ENCODE peak calls at places on chromosomes 7 and 10, in six cellular contexts. Y is A549, W is K562, G is endothelial cell of umbilical vein, Z is HepG2, B is GM12878. J is an unnamed sample.

GRCh38 chr7:69677905-69678793 is 79.9 kb downstream of the AUTS2 start:
- DNase-seq in B (no peak), W (no peak), Y (no peak), Z (no peak), G (no peak), J (peak; percentile 46)

GRCh38 chr10:81600185-81600584 is 274.8 kb upstream of the NRG3 start:
- DNase-seq in Z (no peak), B (no peak), Y (peak; percentile 5), W (no peak), G (peak; percentile 14), J (no peak)

GRCh38 chr10:822661-823367 is 108.7 kb downstream of the LARP4B start:
- DNase-seq in Z (no peak), B (peak; percentile 32), W (no peak), Y (no peak), G (no peak), J (peak; percentile 68)

GRCh38 chr7:138097064-138097741 is 20.9 kb downstream of the AKR1D1 start:
- DNase-seq in Z (peak; percentile 79), G (peak; percentile 6), B (no peak), Y (peak; percentile 14), W (peak; percentile 60), J (peak; percentile 52)

GRCh38 chr7:133372337-133372736 is 119.5 kb downstream of the EXOC4 start:
- DNase-seq in Y (no peak), W (no peak), Z (no peak), B (no peak), G (no peak), J (no peak)

GRCh38 chr7:39921505-39922250 is 28.4 kb upstream of the CDK13 start:
- DNase-seq in W (peak; percentile 25), Z (no peak), B (no peak), G (no peak), Y (no peak), J (no peak)

GRCh38 chr7:44391171-44391570 is 65.8 kb upstream of the CAMK2B start:
- DNase-seq in Y (no peak), G (no peak), W (no peak), Z (no peak), B (no peak), J (no peak)

GRCh38 chr10:5293691-5294550 is 70.8 kb upstream of the UCN3 start:
- DNase-seq in B (no peak), Y (peak; percentile 77), W (peak; percentile 55), G (peak; percentile 44), Z (peak; percentile 68), J (peak; percentile 74)

GRCh38 chr7:69403169-69403568 is 195.1 kb upstream of the AUTS2 start:
- DNase-seq in W (no peak), B (no peak), Y (no peak), Z (no peak), G (no peak), J (peak; percentile 68)

GRCh38 chr7:106609416-106609815 is 51.5 kb downstream of the CCDC71L start:
- DNase-seq in Z (no peak), Y (no peak), G (peak; percentile 88), B (no peak), W (no peak), J (no peak)

GRCh38 chr10:110893559-110894179 is 21.9 kb downstream of the PDCD4 start:
- DNase-seq in B (no peak), W (peak; percentile 37), Z (peak; percentile 34), Y (peak; percentile 48), G (peak; percentile 62), J (peak; percentile 69)

GRCh38 chr10:97991875-97992274 is 38.5 kb downstream of the CRTAC1 start:
- DNase-seq in B (no peak), Z (peak; percentile 3), W (peak; percentile 17), Y (peak; percentile 13), G (peak; percentile 11), J (peak; percentile 51)

GRCh38 chr7:100435401-100436304 is 644 bp downstream of the PPP1R35 start:
- DNase-seq in B (no peak), Y (no peak), W (peak; percentile 69), Z (no peak), G (peak; percentile 33), J (peak; percentile 76)

DNA sequence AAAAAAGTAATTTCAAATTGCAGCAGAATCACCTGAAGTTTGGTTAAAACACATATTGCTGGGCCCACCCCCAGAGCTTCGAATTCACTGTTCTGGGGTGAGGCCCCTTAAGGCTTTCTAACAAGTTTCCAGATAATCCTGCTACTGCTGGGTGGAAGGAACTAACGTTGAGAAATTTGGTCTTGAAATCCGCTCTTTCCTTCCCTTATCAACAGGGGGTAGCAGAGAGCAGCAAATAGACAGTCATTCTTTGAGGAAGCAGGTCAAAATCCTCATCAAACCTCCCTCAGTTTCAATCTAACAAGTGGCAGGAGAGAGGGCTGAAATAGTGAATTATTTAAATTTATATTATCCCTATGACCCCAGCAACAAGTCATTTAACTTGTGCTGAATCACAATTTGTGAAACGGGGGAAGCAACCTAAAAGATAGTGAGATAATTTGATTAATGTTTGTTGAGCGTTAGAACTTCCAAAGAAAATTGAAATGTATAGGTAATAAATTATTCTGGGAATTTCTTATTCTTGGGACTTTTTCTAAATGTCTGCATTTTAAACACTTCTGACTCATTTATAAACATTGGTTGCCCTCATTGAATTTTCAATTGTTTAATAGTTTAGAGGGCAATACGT is 21.7 kb upstream of the MALSU1 start:
- DNase-seq in Z (peak; percentile 76), B (peak; percentile 41), Y (peak; percentile 60), W (peak; percentile 84), G (peak; percentile 78), J (peak; percentile 94)
- TF ChIP-seq MYC in Z (no peak), B (no peak), Y (no peak), W (no peak), G (no peak), J (peak; percentile 7)

GRCh38 chr10:4242561-4243035 is 457.6 kb upstream of the KLF6 start:
- DNase-seq in Y (no peak), Z (no peak), W (no peak), G (peak; percentile 89), B (no peak), J (no peak)

GRCh38 chr10:4243651-4244050 is 458.6 kb upstream of the KLF6 start:
- DNase-seq in Z (no peak), W (no peak), G (peak; percentile 92), Y (peak; percentile 33), B (no peak), J (peak; percentile 54)

GRCh38 chr10:4243169-4243568 is 458.2 kb upstream of the KLF6 start:
- DNase-seq in Z (no peak), Y (no peak), W (no peak), G (no peak), B (no peak), J (no peak)

GRCh38 chr10:4241724-4242345 is 456.8 kb upstream of the KLF6 start:
- DNase-seq in Y (no peak), G (peak; percentile 89), B (no peak), W (no peak), Z (no peak), J (no peak)

DNA sequence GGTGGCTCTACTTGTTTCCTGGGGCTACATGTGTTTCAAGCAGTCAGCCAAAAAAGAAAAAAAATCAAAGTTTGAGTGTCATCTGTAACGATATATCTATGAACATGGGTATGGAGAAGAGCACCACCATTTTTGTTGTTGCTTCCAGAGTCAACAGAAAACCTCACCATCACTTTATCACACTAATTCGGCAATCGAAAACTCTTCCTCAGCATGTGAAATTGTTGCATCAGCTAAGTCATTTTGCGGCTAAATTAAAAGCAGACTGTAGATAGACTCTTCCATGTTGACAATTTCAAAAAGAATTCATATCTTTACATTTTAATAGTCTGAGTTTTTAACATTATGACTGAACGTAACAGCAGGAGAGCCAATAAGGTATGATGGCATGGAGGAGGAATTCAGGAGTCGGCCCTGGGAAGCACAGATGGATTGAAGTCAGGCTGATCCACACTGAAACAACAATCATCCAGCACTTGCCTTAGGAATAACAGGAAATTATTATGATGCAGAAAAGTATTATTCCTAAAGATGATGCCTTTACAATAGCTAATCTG is 455.7 kb upstream of the KLF6 start:
- DNase-seq in Z (no peak), B (no peak), W (no peak), G (peak; percentile 93), Y (no peak), J (no peak)
- TF ChIP-seq MYC in Z (no peak), B (no peak), W (no peak), G (no peak), Y (no peak), J (no peak)

GRCh38 chr10:30883116-30883515 is 148.5 kb downstream of the ZNF438 start:
- DNase-seq in W (no peak), Z (no peak), G (peak; percentile 59), Y (no peak), B (no peak), J (no peak)

GRCh38 chr10:30883751-30884150 is 147.9 kb downstream of the ZNF438 start:
- DNase-seq in Z (no peak), Y (no peak), W (no peak), B (no peak), G (no peak), J (no peak)

GRCh38 chr10:30878920-30879319 is 152.7 kb downstream of the ZNF438 start:
- DNase-seq in W (no peak), G (no peak), Z (no peak), B (no peak), Y (no peak), J (no peak)

GRCh38 chr10:30885423-30885822 is 146.2 kb downstream of the ZNF438 start:
- DNase-seq in Y (no peak), Z (no peak), G (no peak), B (no peak), W (no peak), J (no peak)

GRCh38 chr10:30882281-30882680 is 149.4 kb downstream of the ZNF438 start:
- DNase-seq in B (no peak), W (no peak), Z (no peak), G (peak; percentile 48), Y (no peak), J (no peak)
- TF ChIP-seq MYC in B (no peak), W (no peak), Z (no peak), G (no peak), Y (no peak), J (no peak)

DNA sequence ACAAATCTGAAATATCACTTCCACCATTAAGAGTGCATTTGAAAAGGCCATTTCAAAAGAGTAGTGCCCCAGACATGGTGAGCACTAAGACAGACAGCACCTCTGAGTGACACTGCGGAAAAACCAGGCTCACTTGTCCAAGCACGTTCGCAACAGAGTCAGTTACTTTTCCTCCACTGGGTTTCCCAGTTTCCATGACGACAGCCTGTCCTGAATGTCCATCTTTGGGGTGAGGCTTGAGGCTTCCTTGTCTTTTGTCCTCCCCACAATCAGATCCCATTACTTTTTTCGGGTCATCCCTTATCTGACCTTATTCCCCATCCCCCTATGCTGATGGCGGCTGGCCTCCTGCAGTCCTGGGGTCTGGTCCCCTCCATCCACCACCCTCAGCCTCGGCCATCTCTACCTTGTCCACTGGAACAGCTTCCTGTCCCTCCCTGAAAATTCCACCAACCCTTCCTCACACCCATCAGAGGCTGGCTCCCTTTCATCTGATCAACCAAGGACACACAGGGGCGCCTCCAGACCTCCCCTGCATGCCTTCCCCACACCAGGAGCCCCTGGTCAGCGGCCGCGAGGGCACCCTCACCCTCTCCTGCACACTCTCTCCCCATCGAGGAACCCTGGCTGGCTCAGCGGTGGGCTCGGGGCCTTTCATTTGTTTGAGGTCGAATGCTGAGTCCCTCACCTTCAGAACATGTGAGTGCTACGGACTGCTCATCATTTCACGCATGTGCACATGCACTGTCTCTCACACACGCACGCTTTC is 363.6 kb downstream of the DNAJB6 start:
- DNase-seq in Y (no peak), Z (no peak), W (no peak), B (no peak), G (no peak), J (no peak)
- TF ChIP-seq MYC in Y (no peak), Z (no peak), W (no peak), B (no peak), G (no peak), J (no peak)

DNA sequence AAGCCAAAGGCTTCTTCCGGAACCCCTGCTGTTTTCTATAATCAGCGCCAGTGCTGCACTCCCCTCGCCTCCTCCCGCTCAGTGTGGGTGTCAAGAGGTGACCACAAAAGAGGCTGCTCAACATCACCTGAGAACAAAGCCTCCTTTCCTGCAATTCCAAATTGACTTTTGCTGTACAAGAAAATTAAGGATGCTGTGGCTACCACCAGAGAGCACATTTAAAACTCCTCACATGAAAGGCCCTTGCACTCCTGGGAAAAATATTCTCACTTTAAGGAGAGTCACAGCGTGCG is 96.4 kb downstream of the HIPK2 start:
- DNase-seq in G (no peak), Y (no peak), B (no peak), W (peak; percentile 52), Z (no peak), J (no peak)
- TF ChIP-seq MYC in G (no peak), Y (no peak), B (no peak), W (no peak), Z (no peak), J (no peak)